ENCODE peak calls at places on chromosomes 6 and 20, in four cellular contexts. Q is HFF-Myc, V is IMR-90, Z is adrenal gland. A is an unnamed sample.

GRCh38 chr6:81844686-81845085 is 92.2 kb upstream of the TENT5A start:
- DNase-seq in Q (no peak), V (peak), Z (no peak), A (peak)

GRCh38 chr6:73234732-73235131 is 9.4 kb upstream of the KHDC1L start:
- DNase-seq in Z (no peak), Q (no peak), V (peak), A (peak)

GRCh38 chr6:100281471-100281878 is 183.2 kb downstream of the SIM1 start:
- DNase-seq in V (no peak), Z (no peak), Q (no peak), A (no peak)

GRCh38 chr6:142853244-142854180 is 91.5 kb downstream of the HIVEP2 start:
- DNase-seq in V (peak), Z (no peak), Q (no peak), A (no peak)

GRCh38 chr6:132190815-132191175 is 210.5 kb downstream of the MOXD1 start:
- DNase-seq in Q (peak), V (peak), Z (no peak), A (peak)

GRCh38 chr6:35083507-35083906 is 57.6 kb downstream of the TCP11 start:
- DNase-seq in Z (peak), V (no peak), Q (no peak), A (no peak)

GRCh38 chr6:165969184-165969583 is 198.5 kb downstream of the TBXT start:
- DNase-seq in V (no peak), Q (no peak), Z (no peak), A (no peak)

GRCh38 chr6:125392682-125393081 is 90.9 kb upstream of the HDDC2 start:
- DNase-seq in Z (no peak), Q (no peak), V (no peak), A (no peak)

GRCh38 chr20:45366631-45367030 is 3.7 kb downstream of the SYS1 start:
- DNase-seq in Z (no peak), Q (no peak), V (no peak), A (no peak)

GRCh38 chr6:88843040-88843439 is 120.4 kb downstream of the RNGTT start:
- DNase-seq in V (peak), Z (no peak), Q (peak), A (peak)

GRCh38 chr6:63804381-63804956 is 168.9 kb downstream of the PHF3 start:
- DNase-seq in Q (peak), Z (no peak), V (peak), A (no peak)

GRCh38 chr6:166052837-166053236 is 114.8 kb downstream of the TBXT start:
- DNase-seq in Q (no peak), V (no peak), Z (no peak), A (no peak)

GRCh38 chr6:34393191-34393967 is 910 bp upstream of the NUDT3 start:
- DNase-seq in Z (no peak), V (no peak), Q (no peak), A (no peak)

GRCh38 chr6:12844284-12845223 is 128.0 kb downstream of the PHACTR1 start:
- DNase-seq in Q (peak), Z (no peak), V (peak), A (no peak)

GRCh38 chr6:149450679-149451360 is 34.0 kb downstream of the ZC3H12D start:
- DNase-seq in Q (no peak), V (no peak), Z (no peak), A (no peak)

GRCh38 chr6:135921176-135921575 is 69.7 kb downstream of the PDE7B start:
- DNase-seq in Q (no peak), Z (no peak), V (peak), A (no peak)

GRCh38 chr20:45866454-45866853 is 9.0 kb downstream of the ZSWIM3 start:
- DNase-seq in V (no peak), Q (no peak), Z (no peak), A (no peak)

GRCh38 chr6:164967102-164967501 is 342.3 kb downstream of the C6orf118 start:
- DNase-seq in Q (no peak), Z (no peak), V (no peak), A (no peak)

GRCh38 chr20:50216543-50217206 is 26.0 kb downstream of the CEBPB start:
- DNase-seq in Z (no peak), Q (no peak), V (no peak), A (no peak)

GRCh38 chr20:58026361-58026760 is 202.1 kb downstream of the ANKRD60 start:
- DNase-seq in Z (peak), Q (no peak), V (no peak), A (no peak)

GRCh38 chr20:13995841-13996240 is 525 bp downstream of the MACROD2 start:
- DNase-seq in Z (peak), V (no peak), Q (no peak), A (no peak)

GRCh38 chr6:129338683-129339082 is 371.3 kb downstream of the ARHGAP18 start:
- DNase-seq in Q (no peak), V (no peak), Z (no peak), A (no peak)

GRCh38 chr6:88244721-88245120 is 78.6 kb upstream of the CNR1 start:
- DNase-seq in V (no peak), Q (no peak), Z (no peak), A (no peak)

GRCh38 chr20:62802026-62802712 is 2.5 kb upstream of the OGFR start:
- DNase-seq in Z (no peak), Q (no peak), V (no peak), A (no peak)

GRCh38 chr20:62805365-62805710 is 703 bp downstream of the OGFR start:
- DNase-seq in V (no peak), Z (no peak), Q (no peak), A (no peak)

GRCh38 chr20:62804632-62805364 is at the start of gene OGFR:
- DNase-seq in Q (no peak), V (peak), Z (no peak), A (no peak)

GRCh38 chr20:62805711-62806382 is 1.2 kb downstream of the OGFR start:
- DNase-seq in Q (no peak), V (no peak), Z (peak), A (no peak)

GRCh38 chr20:62804021-62804631 is 509 bp upstream of the OGFR start:
- DNase-seq in Z (no peak), V (no peak), Q (no peak), A (no peak)
- TF ChIP-seq CTCF in Z (no peak), V (no peak), Q (peak), A (no peak)

GRCh38 chr20:23995905-23996666 is 7.5 kb upstream of the GGTLC1 start:
- DNase-seq in Z (peak), V (peak), Q (no peak), A (peak)
- TF ChIP-seq CTCF in Z (peak), V (peak), Q (peak), A (peak)

DNA sequence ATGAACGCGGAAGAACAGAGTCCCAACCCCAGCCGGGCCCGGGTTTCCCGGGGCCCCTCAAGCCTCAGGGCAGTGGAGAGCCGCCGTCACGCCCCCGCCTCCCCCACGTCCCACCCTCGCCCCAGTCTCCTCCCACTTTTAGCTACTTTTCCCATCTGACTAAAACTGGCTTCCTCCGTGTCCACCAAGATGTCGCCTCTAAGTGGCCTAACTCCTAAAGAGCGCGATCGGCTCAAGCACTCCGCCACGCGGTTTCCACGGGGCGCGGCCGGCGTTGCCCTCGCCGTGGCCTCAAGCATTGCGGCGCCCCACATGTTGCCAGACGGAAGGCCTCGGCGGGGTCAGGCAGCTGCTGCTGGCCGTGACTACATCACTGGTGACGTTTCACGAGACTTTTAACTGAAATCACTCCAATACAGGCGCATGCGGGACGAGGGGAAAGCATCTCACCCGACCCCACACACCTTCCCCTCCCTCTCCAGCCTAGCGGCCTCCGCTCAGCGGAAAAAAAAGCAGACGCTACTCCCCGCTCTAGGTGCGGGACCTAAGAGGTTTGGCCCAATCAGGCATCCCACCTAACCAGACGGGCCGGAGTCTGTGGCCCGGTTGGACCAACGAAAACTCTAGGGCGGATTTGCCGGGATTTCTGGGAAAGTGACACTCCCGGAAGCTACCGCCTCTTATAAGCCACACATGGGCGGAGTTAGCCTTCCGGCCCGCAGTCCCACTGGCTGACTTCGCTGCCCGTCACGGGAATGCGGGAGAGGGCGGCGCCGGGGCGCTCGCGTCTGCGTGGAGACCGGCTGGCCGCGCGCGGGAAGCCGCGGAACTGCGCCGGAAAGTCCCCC is at the start of gene NXT1:
- DNase-seq in Z (peak), V (peak), Q (peak), A (peak)
- TF ChIP-seq CTCF in Z (no peak), V (no peak), Q (no peak), A (no peak)

GRCh38 chr20:9329356-9330092 is 184.9 kb upstream of the LAMP5 start:
- DNase-seq in Z (no peak), V (no peak), Q (no peak), A (no peak)

GRCh38 chr20:9319687-9320384 is 194.6 kb upstream of the LAMP5 start:
- DNase-seq in V (no peak), Q (no peak), Z (no peak), A (no peak)

GRCh38 chr20:9323622-9324021 is 190.8 kb upstream of the LAMP5 start:
- DNase-seq in Z (no peak), V (no peak), Q (no peak), A (no peak)
- TF ChIP-seq CTCF in Z (no peak), V (peak), Q (peak), A (peak)

GRCh38 chr6:31661867-31662723 is 1.5 kb upstream of the C6orf47 start:
- DNase-seq in Q (no peak), Z (no peak), V (no peak), A (no peak)

GRCh38 chr6:31663087-31663960 is 1.5 kb downstream of the GPANK1 start:
- DNase-seq in Q (no peak), Z (no peak), V (peak), A (no peak)

GRCh38 chr6:31665501-31666336 is at the start of gene CSNK2B:
- DNase-seq in Q (peak), Z (peak), V (peak), A (peak)

GRCh38 chr6:31664790-31665500 is at the start of gene GPANK1:
- DNase-seq in V (peak), Z (peak), Q (peak), A (peak)

GRCh38 chr6:31663961-31664789 is 622 bp downstream of the GPANK1 start:
- DNase-seq in Z (peak), V (peak), Q (peak), A (peak)
- TF ChIP-seq CTCF in Z (no peak), V (no peak), Q (no peak), A (no peak)

GRCh38 chr6:10081957-10082356 is 332.9 kb downstream of the TFAP2A start:
- DNase-seq in Z (no peak), Q (no peak), V (no peak), A (no peak)
- TF ChIP-seq CTCF in Z (no peak), Q (no peak), V (no peak), A (no peak)

GRCh38 chr6:168990352-168990751 is 263.3 kb downstream of the THBS2 start:
- DNase-seq in Z (no peak), V (no peak), Q (no peak), A (no peak)
- TF ChIP-seq CTCF in Z (no peak), V (no peak), Q (no peak), A (no peak)

GRCh38 chr6:44152109-44152461 is 6.5 kb upstream of the CAPN11 start:
- DNase-seq in V (no peak), Z (no peak), Q (no peak), A (no peak)
- TF ChIP-seq CTCF in V (no peak), Z (no peak), Q (no peak), A (no peak)